ENCODE peak calls at places on chromosomes 6 and 20, in six cellular contexts. One of them, this sample, is unnamed.

GRCh38 chr6:118565317-118565960 is 17.3 kb downstream of the PLN start:
- DNase-seq in AG09309: no peak
- DNase-seq in colonic mucosa: no peak
- DNase-seq in IMR-90: peak; percentile 33
- DNase-seq in left lung: no peak
- DNase-seq in astrocyte of the spinal cord: no peak
- DNase-seq in this sample: no peak

GRCh38 chr20:61288331-61288784 is 36.3 kb downstream of the CDH4 start:
- DNase-seq in AG09309: no peak
- DNase-seq in colonic mucosa: no peak
- DNase-seq in IMR-90: no peak
- DNase-seq in left lung: peak; percentile 73
- DNase-seq in astrocyte of the spinal cord: peak; percentile 27
- DNase-seq in this sample: peak; percentile 10

GRCh38 chr20:19375301-19375885 is 163.0 kb downstream of the SLC24A3 start:
- DNase-seq in AG09309: no peak
- DNase-seq in colonic mucosa: no peak
- DNase-seq in IMR-90: no peak
- DNase-seq in left lung: no peak
- DNase-seq in astrocyte of the spinal cord: no peak
- DNase-seq in this sample: no peak

GRCh38 chr6:95094751-95095150 is 482.6 kb upstream of the MANEA start:
- DNase-seq in AG09309: no peak
- DNase-seq in colonic mucosa: no peak
- DNase-seq in IMR-90: peak; percentile 71
- DNase-seq in left lung: no peak
- DNase-seq in astrocyte of the spinal cord: peak; percentile 71
- DNase-seq in this sample: peak; percentile 40

GRCh38 chr6:118377711-118378414 is 170.2 kb upstream of the PLN start:
- DNase-seq in AG09309: no peak
- DNase-seq in colonic mucosa: no peak
- DNase-seq in IMR-90: no peak
- DNase-seq in left lung: peak; percentile 64
- DNase-seq in astrocyte of the spinal cord: no peak
- DNase-seq in this sample: no peak

GRCh38 chr20:45121388-45121787 is 2.9 kb downstream of the WFDC12 start:
- DNase-seq in AG09309: no peak
- DNase-seq in colonic mucosa: no peak
- DNase-seq in IMR-90: no peak
- DNase-seq in left lung: no peak
- DNase-seq in astrocyte of the spinal cord: no peak
- DNase-seq in this sample: no peak

GRCh38 chr20:11337361-11338130 is 580.1 kb upstream of the BTBD3 start:
- DNase-seq in AG09309: no peak
- DNase-seq in colonic mucosa: no peak
- DNase-seq in IMR-90: no peak
- DNase-seq in left lung: no peak
- DNase-seq in astrocyte of the spinal cord: peak; percentile 46
- DNase-seq in this sample: no peak

GRCh38 chr6:56370127-56370540 is 122.8 kb upstream of the COL21A1 start:
- DNase-seq in AG09309: no peak
- DNase-seq in colonic mucosa: peak; percentile 67
- DNase-seq in IMR-90: no peak
- DNase-seq in left lung: no peak
- DNase-seq in astrocyte of the spinal cord: peak; percentile 69
- DNase-seq in this sample: peak; percentile 88

GRCh38 chr6:5645275-5645674 is 361.4 kb downstream of the NRN1 start:
- DNase-seq in AG09309: no peak
- DNase-seq in colonic mucosa: no peak
- DNase-seq in IMR-90: no peak
- DNase-seq in left lung: no peak
- DNase-seq in astrocyte of the spinal cord: no peak
- DNase-seq in this sample: no peak

GRCh38 chr20:41047975-41048305 is 19.3 kb downstream of the TOP1 start:
- DNase-seq in AG09309: no peak
- DNase-seq in colonic mucosa: no peak
- DNase-seq in IMR-90: no peak
- DNase-seq in left lung: no peak
- DNase-seq in astrocyte of the spinal cord: peak; percentile 51
- DNase-seq in this sample: no peak

GRCh38 chr20:62364911-62365736 is 2.0 kb downstream of the LAMA5 start:
- DNase-seq in AG09309: no peak
- DNase-seq in colonic mucosa: no peak
- DNase-seq in IMR-90: no peak
- DNase-seq in left lung: peak; percentile 83
- DNase-seq in astrocyte of the spinal cord: no peak
- DNase-seq in this sample: no peak

GRCh38 chr6:44563397-44563796 is 175.9 kb downstream of the CDC5L start:
- DNase-seq in AG09309: no peak
- DNase-seq in colonic mucosa: no peak
- DNase-seq in IMR-90: peak; percentile 8
- DNase-seq in left lung: no peak
- DNase-seq in astrocyte of the spinal cord: peak; percentile 57
- DNase-seq in this sample: no peak

GRCh38 chr6:166806962-166807757 is 149.2 kb downstream of the RNASET2 start:
- DNase-seq in AG09309: no peak
- DNase-seq in colonic mucosa: no peak
- DNase-seq in IMR-90: no peak
- DNase-seq in left lung: no peak
- DNase-seq in astrocyte of the spinal cord: no peak
- DNase-seq in this sample: no peak

GRCh38 chr20:44911264-44911921 is 1.5 kb downstream of the PABPC1L start:
- DNase-seq in AG09309: no peak
- DNase-seq in colonic mucosa: peak; percentile 85
- DNase-seq in IMR-90: peak; percentile 28
- DNase-seq in left lung: peak; percentile 87
- DNase-seq in astrocyte of the spinal cord: peak; percentile 41
- DNase-seq in this sample: no peak

GRCh38 chr6:72321741-72322140 is 300.1 kb upstream of the KCNQ5 start:
- DNase-seq in AG09309: peak; percentile 21
- DNase-seq in colonic mucosa: no peak
- DNase-seq in IMR-90: peak; percentile 73
- DNase-seq in left lung: no peak
- DNase-seq in astrocyte of the spinal cord: peak; percentile 47
- DNase-seq in this sample: peak; percentile 25

DNA sequence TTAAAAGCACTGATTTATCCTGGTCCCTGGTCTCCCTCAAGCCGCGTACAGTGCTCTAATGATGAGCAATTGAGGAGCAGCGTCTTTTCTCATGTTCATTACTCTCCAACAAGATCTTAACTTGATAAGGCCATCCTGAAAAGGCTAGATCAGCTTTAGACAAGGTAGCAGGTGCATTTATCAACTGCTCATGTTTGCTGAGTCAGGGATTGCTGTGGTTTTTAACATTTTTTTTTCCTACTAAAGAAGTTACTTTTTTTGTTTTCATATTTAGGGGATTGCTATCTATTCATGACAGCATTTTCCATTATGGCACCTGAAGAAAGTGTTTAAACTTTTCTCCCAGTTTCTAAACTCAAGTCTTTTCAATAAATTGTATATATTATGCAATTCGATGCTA is 1066.5 kb upstream of the MAP3K7 start:
- DNase-seq in AG09309: no peak
- DNase-seq in colonic mucosa: no peak
- DNase-seq in IMR-90: no peak
- DNase-seq in left lung: no peak
- DNase-seq in astrocyte of the spinal cord: no peak
- DNase-seq in this sample: no peak
- H3K4me3 ChIP-seq in AG09309: no peak overlapping the region
- H3K4me3 ChIP-seq in colonic mucosa: no peak overlapping the region
- H3K4me3 ChIP-seq in IMR-90: no peak overlapping the region
- H3K4me3 ChIP-seq in left lung: no peak overlapping the region
- H3K4me3 ChIP-seq in astrocyte of the spinal cord: no peak overlapping the region
- H3K4me3 ChIP-seq in this sample: no peak overlapping the region

DNA sequence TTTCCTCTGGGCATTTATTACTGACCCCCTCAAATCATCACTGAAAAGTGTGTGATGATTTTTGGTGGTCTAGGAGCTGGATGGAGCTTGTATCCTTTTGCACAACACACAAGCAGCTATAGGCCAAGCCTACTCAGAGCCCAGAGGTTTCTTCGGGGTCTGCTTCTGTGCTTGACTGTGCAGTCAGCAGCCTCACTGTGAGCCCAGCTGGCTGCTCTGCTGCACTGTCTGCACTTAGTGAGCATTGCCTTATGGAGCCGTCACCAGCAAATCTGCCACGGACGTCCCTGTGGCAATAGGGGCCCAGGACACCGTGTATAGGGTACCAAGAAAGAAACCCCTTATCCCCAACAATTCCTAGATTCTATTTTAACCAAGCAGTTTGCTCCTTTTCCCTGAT is 38.6 kb upstream of the GMPR start:
- DNase-seq in AG09309: no peak
- DNase-seq in colonic mucosa: no peak
- DNase-seq in IMR-90: no peak
- DNase-seq in left lung: no peak
- DNase-seq in astrocyte of the spinal cord: no peak
- DNase-seq in this sample: peak; percentile 26
- H3K4me3 ChIP-seq in AG09309: no peak overlapping the region
- H3K4me3 ChIP-seq in colonic mucosa: no peak overlapping the region
- H3K4me3 ChIP-seq in IMR-90: no peak overlapping the region
- H3K4me3 ChIP-seq in left lung: no peak overlapping the region
- H3K4me3 ChIP-seq in astrocyte of the spinal cord: no peak overlapping the region
- H3K4me3 ChIP-seq in this sample: no peak overlapping the region

GRCh38 chr20:57659131-57659788 is 39.0 kb upstream of the ZBP1 start:
- DNase-seq in AG09309: no peak
- DNase-seq in colonic mucosa: peak; percentile 16
- DNase-seq in IMR-90: no peak
- DNase-seq in left lung: peak; percentile 53
- DNase-seq in astrocyte of the spinal cord: no peak
- DNase-seq in this sample: no peak
- H3K4me3 ChIP-seq in AG09309: no peak overlapping the region
- H3K4me3 ChIP-seq in colonic mucosa: no peak overlapping the region
- H3K4me3 ChIP-seq in IMR-90: no peak overlapping the region
- H3K4me3 ChIP-seq in left lung: no peak overlapping the region
- H3K4me3 ChIP-seq in astrocyte of the spinal cord: no peak overlapping the region
- H3K4me3 ChIP-seq in this sample: no peak overlapping the region

GRCh38 chr6:46128476-46128875 is 1.3 kb upstream of the ENPP4 start:
- DNase-seq in AG09309: no peak
- DNase-seq in colonic mucosa: no peak
- DNase-seq in IMR-90: no peak
- DNase-seq in left lung: no peak
- DNase-seq in astrocyte of the spinal cord: no peak
- DNase-seq in this sample: no peak

GRCh38 chr6:46134216-46134615 is 4.4 kb downstream of the ENPP4 start:
- DNase-seq in AG09309: no peak
- DNase-seq in colonic mucosa: no peak
- DNase-seq in IMR-90: no peak
- DNase-seq in left lung: no peak
- DNase-seq in astrocyte of the spinal cord: no peak
- DNase-seq in this sample: no peak

GRCh38 chr6:46129634-46130505 is at the start of gene ENPP4:
- DNase-seq in AG09309: peak; percentile 10
- DNase-seq in colonic mucosa: peak; percentile 89
- DNase-seq in IMR-90: peak; percentile 23
- DNase-seq in left lung: peak; percentile 94
- DNase-seq in astrocyte of the spinal cord: peak; percentile 85
- DNase-seq in this sample: no peak

GRCh38 chr6:46129301-46129633 is 522 bp upstream of the ENPP4 start:
- DNase-seq in AG09309: no peak
- DNase-seq in colonic mucosa: no peak
- DNase-seq in IMR-90: no peak
- DNase-seq in left lung: no peak
- DNase-seq in astrocyte of the spinal cord: no peak
- DNase-seq in this sample: no peak

DNA sequence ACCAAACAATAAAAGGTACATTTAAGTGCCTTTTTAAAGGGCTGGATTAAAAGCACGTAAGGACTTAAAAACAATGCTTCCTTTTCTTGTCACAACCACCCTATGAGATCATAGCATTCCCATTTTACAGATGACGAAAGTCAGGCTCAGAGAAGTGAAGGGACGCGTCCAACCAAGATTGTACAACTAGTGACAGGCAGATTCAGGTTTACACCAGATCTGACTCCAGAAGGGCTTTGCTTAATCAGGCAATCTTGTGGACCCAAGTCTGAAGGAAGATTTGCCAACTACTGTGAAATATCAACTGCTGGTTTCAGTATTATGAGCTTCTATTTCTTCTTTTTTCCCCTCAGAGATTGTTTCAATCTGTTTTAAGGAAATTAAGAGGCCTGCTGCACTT is 876 bp downstream of the ENPP4 start:
- DNase-seq in AG09309: no peak
- DNase-seq in colonic mucosa: no peak
- DNase-seq in IMR-90: no peak
- DNase-seq in left lung: no peak
- DNase-seq in astrocyte of the spinal cord: no peak
- DNase-seq in this sample: no peak
- H3K4me3 ChIP-seq in AG09309: no peak overlapping the region
- H3K4me3 ChIP-seq in colonic mucosa: peak overlapping the region; percentile 64
- H3K4me3 ChIP-seq in IMR-90: no peak overlapping the region
- H3K4me3 ChIP-seq in left lung: peak overlapping the region; percentile 66
- H3K4me3 ChIP-seq in astrocyte of the spinal cord: no peak overlapping the region
- H3K4me3 ChIP-seq in this sample: no peak overlapping the region

DNA sequence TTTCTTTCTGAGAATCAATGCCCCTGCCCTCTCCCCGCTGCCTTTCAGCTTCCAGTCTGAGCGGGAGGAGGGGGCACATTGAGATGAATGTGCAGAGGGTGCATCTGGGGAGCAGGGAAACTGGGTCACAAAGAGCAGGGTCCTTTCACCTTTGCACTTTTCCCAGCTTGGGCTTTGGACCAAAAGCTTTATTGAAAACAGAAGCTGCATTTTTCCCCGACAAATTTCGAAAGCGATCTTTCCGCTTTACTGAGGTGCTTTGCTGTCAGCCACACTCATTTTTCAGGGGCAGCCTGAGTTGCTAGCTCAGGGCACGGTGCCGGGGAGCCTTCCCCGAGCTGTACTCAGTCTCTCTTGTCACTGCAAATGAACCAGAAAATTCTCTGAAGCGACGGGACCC is 283.8 kb upstream of the SOX4 start:
- DNase-seq in AG09309: no peak
- DNase-seq in colonic mucosa: no peak
- DNase-seq in IMR-90: no peak
- DNase-seq in left lung: no peak
- DNase-seq in astrocyte of the spinal cord: no peak
- DNase-seq in this sample: no peak
- H3K4me3 ChIP-seq in AG09309: peak overlapping the region; percentile 5
- H3K4me3 ChIP-seq in colonic mucosa: no peak overlapping the region
- H3K4me3 ChIP-seq in IMR-90: no peak overlapping the region
- H3K4me3 ChIP-seq in left lung: no peak overlapping the region
- H3K4me3 ChIP-seq in astrocyte of the spinal cord: peak overlapping the region; percentile 26
- H3K4me3 ChIP-seq in this sample: peak overlapping the region; percentile 23